ENCODE peak calls at places on chromosomes 13 and 19, in four cellular contexts. One of them, this sample, is unnamed.
A peak's percentile ranks its signal among the peaks of the same experiment; 100 is the strongest.

GRCh38 chr13:18948012-18948663 is 233.5 kb downstream of the TUBA3C start:
- DNase-seq in stomach: no peak
- DNase-seq in body of pancreas: no peak
- DNase-seq in CD4-positive, CD25-positive, alpha-beta regulatory T cell: no peak
- DNase-seq in this sample: no peak

GRCh38 chr13:94343243-94343585 is 136.3 kb downstream of the DCT start:
- DNase-seq in stomach: no peak
- DNase-seq in body of pancreas: no peak
- DNase-seq in CD4-positive, CD25-positive, alpha-beta regulatory T cell: no peak
- DNase-seq in this sample: no peak

GRCh38 chr13:31227870-31228269 is 28.1 kb downstream of the B3GLCT start:
- DNase-seq in stomach: no peak
- DNase-seq in body of pancreas: no peak
- DNase-seq in CD4-positive, CD25-positive, alpha-beta regulatory T cell: no peak
- DNase-seq in this sample: no peak

GRCh38 chr13:41694902-41695301 is 237.6 kb downstream of the RGCC start:
- DNase-seq in stomach: no peak
- DNase-seq in body of pancreas: peak; percentile 39
- DNase-seq in CD4-positive, CD25-positive, alpha-beta regulatory T cell: no peak
- DNase-seq in this sample: no peak

GRCh38 chr19:52336976-52337375 is 933 bp downstream of the ZNF610 start:
- DNase-seq in stomach: no peak
- DNase-seq in body of pancreas: no peak
- DNase-seq in CD4-positive, CD25-positive, alpha-beta regulatory T cell: peak; percentile 11
- DNase-seq in this sample: no peak

GRCh38 chr13:39451860-39452301 is 151.1 kb downstream of the LHFPL6 start:
- DNase-seq in stomach: no peak
- DNase-seq in body of pancreas: peak; percentile 22
- DNase-seq in CD4-positive, CD25-positive, alpha-beta regulatory T cell: no peak
- DNase-seq in this sample: no peak

GRCh38 chr13:85806553-85807175 is 7.4 kb upstream of the SLITRK6 start:
- DNase-seq in stomach: no peak
- DNase-seq in body of pancreas: no peak
- DNase-seq in CD4-positive, CD25-positive, alpha-beta regulatory T cell: peak; percentile 47
- DNase-seq in this sample: peak; percentile 4

GRCh38 chr13:69199664-69200063 is 908.0 kb upstream of the ATXN8OS start:
- DNase-seq in stomach: no peak
- DNase-seq in body of pancreas: no peak
- DNase-seq in CD4-positive, CD25-positive, alpha-beta regulatory T cell: no peak
- DNase-seq in this sample: no peak

GRCh38 chr13:111972261-111972780 is 94.6 kb upstream of the SOX1 start:
- DNase-seq in stomach: no peak
- DNase-seq in body of pancreas: no peak
- DNase-seq in CD4-positive, CD25-positive, alpha-beta regulatory T cell: no peak
- DNase-seq in this sample: no peak

GRCh38 chr19:7140137-7140536 is 70.6 kb downstream of the ZNF557 start:
- DNase-seq in stomach: no peak
- DNase-seq in body of pancreas: no peak
- DNase-seq in CD4-positive, CD25-positive, alpha-beta regulatory T cell: no peak
- DNase-seq in this sample: no peak

GRCh38 chr19:7138402-7138801 is 68.9 kb downstream of the ZNF557 start:
- DNase-seq in stomach: no peak
- DNase-seq in body of pancreas: no peak
- DNase-seq in CD4-positive, CD25-positive, alpha-beta regulatory T cell: no peak
- DNase-seq in this sample: no peak

GRCh38 chr19:7145494-7145893 is 76.0 kb downstream of the ZNF557 start:
- DNase-seq in stomach: no peak
- DNase-seq in body of pancreas: no peak
- DNase-seq in CD4-positive, CD25-positive, alpha-beta regulatory T cell: no peak
- DNase-seq in this sample: no peak

GRCh38 chr19:7139095-7139494 is 69.6 kb downstream of the ZNF557 start:
- DNase-seq in stomach: no peak
- DNase-seq in body of pancreas: no peak
- DNase-seq in CD4-positive, CD25-positive, alpha-beta regulatory T cell: no peak
- DNase-seq in this sample: no peak

GRCh38 chr19:7142771-7143170 is 73.3 kb downstream of the ZNF557 start:
- DNase-seq in stomach: no peak
- DNase-seq in body of pancreas: no peak
- DNase-seq in CD4-positive, CD25-positive, alpha-beta regulatory T cell: no peak
- DNase-seq in this sample: no peak
- H3K36me3 ChIP-seq in stomach: peaks cover 57% of the 10 kb centered on the region
- H3K36me3 ChIP-seq in body of pancreas: peaks cover 14% of the 10 kb centered on the region
- H3K36me3 ChIP-seq in CD4-positive, CD25-positive, alpha-beta regulatory T cell: no peaks in the 10 kb centered on the region
- H3K36me3 ChIP-seq in this sample: no peaks in the 10 kb centered on the region

DNA sequence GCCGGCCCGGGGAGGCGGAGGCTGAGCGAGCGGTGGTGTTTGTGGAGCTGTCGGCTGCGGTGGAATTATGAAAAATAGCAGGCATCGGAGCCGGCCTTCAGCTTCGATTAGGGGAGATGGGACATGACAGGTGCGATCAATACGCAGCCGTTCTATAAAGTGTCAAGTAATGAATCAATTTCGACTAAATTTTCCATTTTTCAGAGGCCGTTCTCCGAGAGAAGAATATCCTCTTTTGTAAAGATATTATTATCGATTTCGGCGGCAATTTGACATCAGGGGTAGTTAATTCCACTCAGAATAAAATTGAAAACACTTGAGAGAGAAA is 4.8 kb upstream of the ERFL start:
- DNase-seq in stomach: no peak
- DNase-seq in body of pancreas: no peak
- DNase-seq in CD4-positive, CD25-positive, alpha-beta regulatory T cell: no peak
- DNase-seq in this sample: no peak
- H3K27me3 ChIP-seq in stomach: peaks cover 100% of the 10 kb centered on the region
- H3K27me3 ChIP-seq in body of pancreas: peaks cover 4% of the 10 kb centered on the region
- H3K27me3 ChIP-seq in CD4-positive, CD25-positive, alpha-beta regulatory T cell: peaks cover 4% of the 10 kb centered on the region
- H3K27me3 ChIP-seq in this sample: no peaks in the 10 kb centered on the region

GRCh38 chr13:106567421-106568224 is at the start of gene ARGLU1:
- DNase-seq in stomach: peak; percentile 94
- DNase-seq in body of pancreas: peak; percentile 94
- DNase-seq in CD4-positive, CD25-positive, alpha-beta regulatory T cell: peak; percentile 95
- DNase-seq in this sample: peak; percentile 95

GRCh38 chr13:106573279-106573831 is 5.4 kb upstream of the ARGLU1 start:
- DNase-seq in stomach: no peak
- DNase-seq in body of pancreas: no peak
- DNase-seq in CD4-positive, CD25-positive, alpha-beta regulatory T cell: no peak
- DNase-seq in this sample: no peak

GRCh38 chr13:106568225-106569003 is 477 bp upstream of the ARGLU1 start:
- DNase-seq in stomach: no peak
- DNase-seq in body of pancreas: no peak
- DNase-seq in CD4-positive, CD25-positive, alpha-beta regulatory T cell: no peak
- DNase-seq in this sample: no peak

GRCh38 chr13:106569233-106570095 is 1.5 kb upstream of the ARGLU1 start:
- DNase-seq in stomach: no peak
- DNase-seq in body of pancreas: no peak
- DNase-seq in CD4-positive, CD25-positive, alpha-beta regulatory T cell: no peak
- DNase-seq in this sample: no peak

DNA sequence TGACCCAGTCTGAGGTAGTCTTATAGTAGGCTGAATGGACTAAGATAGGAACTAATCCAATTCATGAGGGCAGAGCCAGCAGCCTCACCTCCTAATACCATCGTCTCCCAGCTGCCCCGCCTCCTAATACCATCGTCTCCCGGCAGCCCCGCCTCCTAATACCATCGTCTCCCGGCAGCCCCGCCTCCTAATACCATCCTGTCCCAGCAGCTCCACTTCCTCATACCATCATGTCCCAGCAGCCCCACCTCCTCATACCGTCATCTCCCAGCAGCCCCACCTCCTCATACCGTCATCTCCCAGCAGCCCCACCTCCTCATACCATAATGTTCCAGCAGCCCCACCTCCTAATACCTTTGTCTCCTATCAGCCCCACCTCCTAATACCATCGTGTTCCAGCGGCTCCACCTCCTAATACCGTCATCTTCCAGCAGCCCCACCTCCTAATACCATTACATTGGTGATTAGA is 2.5 kb upstream of the ARGLU1 start:
- DNase-seq in stomach: peak; percentile 80
- DNase-seq in body of pancreas: peak; percentile 81
- DNase-seq in CD4-positive, CD25-positive, alpha-beta regulatory T cell: peak; percentile 69
- DNase-seq in this sample: no peak
- H3K36me3 ChIP-seq in stomach: no peaks in the 10 kb centered on the region
- H3K36me3 ChIP-seq in body of pancreas: no peaks in the 10 kb centered on the region
- H3K36me3 ChIP-seq in CD4-positive, CD25-positive, alpha-beta regulatory T cell: no peaks in the 10 kb centered on the region
- H3K36me3 ChIP-seq in this sample: no peaks in the 10 kb centered on the region

GRCh38 chr19:2288743-2289713 is 7.1 kb upstream of the PEAK3 start:
- DNase-seq in stomach: no peak
- DNase-seq in body of pancreas: no peak
- DNase-seq in CD4-positive, CD25-positive, alpha-beta regulatory T cell: no peak
- DNase-seq in this sample: no peak
- H3K27me3 ChIP-seq in stomach: peaks cover 79% of the 10 kb centered on the region
- H3K27me3 ChIP-seq in body of pancreas: peaks cover 39% of the 10 kb centered on the region
- H3K27me3 ChIP-seq in CD4-positive, CD25-positive, alpha-beta regulatory T cell: no peaks in the 10 kb centered on the region
- H3K27me3 ChIP-seq in this sample: no peaks in the 10 kb centered on the region

GRCh38 chr19:44890366-44891015 is 563 bp upstream of the TOMM40 start:
- DNase-seq in stomach: no peak
- DNase-seq in body of pancreas: no peak
- DNase-seq in CD4-positive, CD25-positive, alpha-beta regulatory T cell: peak; percentile 100
- DNase-seq in this sample: peak; percentile 100
- H3K36me3 ChIP-seq in stomach: peaks cover 66% of the 10 kb centered on the region
- H3K36me3 ChIP-seq in body of pancreas: peaks cover 6% of the 10 kb centered on the region
- H3K36me3 ChIP-seq in CD4-positive, CD25-positive, alpha-beta regulatory T cell: peaks cover 22% of the 10 kb centered on the region
- H3K36me3 ChIP-seq in this sample: peaks cover 8% of the 10 kb centered on the region

GRCh38 chr13:27955192-27955591 is 13.9 kb downstream of the CDX2 start:
- DNase-seq in stomach: no peak
- DNase-seq in body of pancreas: no peak
- DNase-seq in CD4-positive, CD25-positive, alpha-beta regulatory T cell: no peak
- DNase-seq in this sample: no peak
- H3K27me3 ChIP-seq in stomach: peaks cover 96% of the 10 kb centered on the region
- H3K27me3 ChIP-seq in body of pancreas: no peaks in the 10 kb centered on the region
- H3K27me3 ChIP-seq in CD4-positive, CD25-positive, alpha-beta regulatory T cell: peaks cover 32% of the 10 kb centered on the region
- H3K27me3 ChIP-seq in this sample: peaks cover 23% of the 10 kb centered on the region

This sample was measured in naive thymus-derived CD4-positive, alpha-beta T cell.